ENCODE peak calls at places on chromosomes 3 and 15, in six cellular contexts. A is iPS-NIHi11, Y is epithelial cell of proximal tubule, W is GM12892, Q is mesendoderm, S is K562. U is an unnamed sample.

GRCh38 chr3:29642393-29643033 is 361.6 kb downstream of the RBMS3 start:
- DNase-seq in A (no peak), S (no peak), W (no peak), Q (peak), Y (peak), U (peak)

GRCh38 chr15:48190932-48191573 is 412 bp upstream of the CTXN2 start:
- DNase-seq in Q (peak), Y (no peak), W (no peak), S (no peak), A (peak), U (peak)

GRCh38 chr15:69412701-69413100 is 1.4 kb upstream of the KIF23 start:
- DNase-seq in Y (no peak), Q (no peak), S (no peak), A (no peak), W (no peak), U (no peak)

GRCh38 chr15:90790561-90790960 is 73.4 kb downstream of the BLM start:
- DNase-seq in W (no peak), Q (no peak), S (no peak), A (no peak), Y (no peak), U (no peak)

GRCh38 chr15:94238539-94239118 is 7.3 kb downstream of the MCTP2 start:
- DNase-seq in Y (no peak), Q (no peak), A (no peak), W (no peak), S (no peak), U (no peak)

GRCh38 chr3:67774676-67775075 is 120.3 kb upstream of the SUCLG2 start:
- DNase-seq in A (no peak), Y (no peak), Q (no peak), W (no peak), S (no peak), U (no peak)

GRCh38 chr15:37109151-37109912 is 9.0 kb upstream of the MEIS2 start:
- DNase-seq in W (no peak), S (no peak), Y (no peak), A (no peak), Q (peak), U (no peak)

GRCh38 chr15:55253580-55253979 is 36.0 kb downstream of the RAB27A start:
- DNase-seq in Y (no peak), Q (no peak), A (no peak), S (no peak), W (no peak), U (peak)

GRCh38 chr3:136733317-136733833 is 18.8 kb downstream of the STAG1 start:
- DNase-seq in Y (no peak), Q (no peak), A (no peak), S (no peak), W (no peak), U (peak)

GRCh38 chr15:36161781-36162212 is 417.6 kb upstream of the CDIN1 start:
- DNase-seq in Y (peak), S (no peak), W (no peak), A (peak), Q (peak), U (no peak)

GRCh38 chr3:70011582-70011981 is 12.0 kb downstream of the SAMMSON start:
- DNase-seq in A (no peak), W (no peak), S (no peak), Q (no peak), Y (no peak), U (no peak)

GRCh38 chr3:111582114-111582461 is 13.1 kb downstream of the ZBED2 start:
- DNase-seq in S (no peak), Q (peak), A (no peak), W (no peak), Y (peak), U (peak)

GRCh38 chr3:184325269-184325668 is 10.9 kb downstream of the EIF4G1 start:
- DNase-seq in Y (no peak), W (no peak), S (no peak), A (peak), Q (no peak), U (no peak)

GRCh38 chr3:102255736-102256135 is 179.1 kb upstream of the ZPLD1 start:
- DNase-seq in S (no peak), Q (no peak), Y (no peak), W (no peak), A (no peak), U (no peak)

U was measured in HCEC 1CT.